ENCODE peak calls at places on chromosomes 4 and X, in four cellular contexts. H, Y, E and N are unnamed samples.

GRCh38 chr4:145808848-145809512 is 129.0 kb downstream of the C4orf51 start:
- DNase-seq in E (no peak), Y (no peak), H (no peak), N (no peak)

GRCh38 chr4:105558277-105558676 is 5.9 kb downstream of the ARHGEF38 start:
- DNase-seq in Y (no peak), H (no peak), E (no peak), N (no peak)

GRCh38 chrX:72003811-72004750 is 93.4 kb downstream of the NHSL2 start:
- DNase-seq in H (no peak), Y (no peak), E (no peak), N (no peak)

GRCh38 chr4:11505225-11505971 is 76.7 kb upstream of the HS3ST1 start:
- DNase-seq in H (peak; percentile 60), E (no peak), Y (no peak), N (peak; percentile 86)

GRCh38 chr4:87913871-87914270 is 61.6 kb upstream of the SPP1 start:
- DNase-seq in E (no peak), Y (no peak), H (no peak), N (no peak)

GRCh38 chrX:15336023-15336413 is 695 bp upstream of the PIGA start:
- DNase-seq in Y (peak; percentile 68), E (peak; percentile 11), H (no peak), N (peak; percentile 29)

GRCh38 chr4:77072195-77072753 is 3.5 kb downstream of the CCNI start:
- DNase-seq in Y (peak; percentile 32), H (no peak), E (peak; percentile 35), N (no peak)

GRCh38 chr4:2832981-2833670 is 10.5 kb upstream of the ADD1 start:
- DNase-seq in H (no peak), Y (no peak), E (no peak), N (no peak)

GRCh38 chrX:3638280-3638873 is 75.1 kb downstream of the PRKX start:
- DNase-seq in H (peak; percentile 57), Y (no peak), E (peak; percentile 18), N (no peak)

GRCh38 chr4:52588771-52589591 is 70.1 kb downstream of the USP46 start:
- DNase-seq in Y (peak; percentile 38), H (no peak), E (no peak), N (peak; percentile 53)

GRCh38 chr4:24582235-24582863 is 2.0 kb downstream of the DHX15 start:
- DNase-seq in E (no peak), Y (no peak), H (no peak), N (no peak)

GRCh38 chr4:150256841-150257273 is 178.6 kb downstream of the DCLK2 start:
- DNase-seq in Y (no peak), H (peak; percentile 81), E (no peak), N (no peak)

GRCh38 chr4:7677086-7677485 is 242.4 kb upstream of the PSAPL1 start:
- DNase-seq in Y (no peak), E (no peak), H (no peak), N (no peak)

GRCh38 chr4:40750461-40751258 is 905 bp downstream of the NSUN7 start:
- DNase-seq in E (no peak), Y (no peak), H (peak; percentile 47), N (no peak)

GRCh38 chrX:38870386-38870895 is 69.2 kb downstream of the MID1IP1 start:
- DNase-seq in Y (no peak), H (no peak), E (no peak), N (no peak)

GRCh38 chr4:177272007-177272406 is 37.7 kb upstream of the NEIL3 start:
- DNase-seq in E (no peak), H (no peak), Y (no peak), N (no peak)

GRCh38 chr4:58247792-58248191 is 1137.6 kb upstream of the IGFBP7 start:
- DNase-seq in Y (no peak), H (no peak), E (peak; percentile 1), N (no peak)

GRCh38 chr4:22625301-22625700 is 67.4 kb upstream of the GBA3 start:
- DNase-seq in Y (no peak), E (no peak), H (no peak), N (no peak)

GRCh38 chr4:124910327-124910726 is 197.8 kb upstream of the ANKRD50 start:
- DNase-seq in Y (no peak), H (no peak), E (no peak), N (no peak)

GRCh38 chrX:112643721-112644120 is 36.0 kb downstream of the LHFPL1 start:
- DNase-seq in H (no peak), Y (no peak), E (no peak), N (no peak)

GRCh38 chrX:131816551-131817136 is 206.5 kb upstream of the STK26 start:
- DNase-seq in H (peak; percentile 93), E (peak; percentile 0), Y (peak; percentile 85), N (peak; percentile 32)

GRCh38 chrX:23919706-23920320 is 12.0 kb downstream of the CXorf58 start:
- DNase-seq in H (no peak), E (no peak), Y (no peak), N (no peak)

GRCh38 chrX:16855363-16856075 is 14.6 kb downstream of the RBBP7 start:
- DNase-seq in H (no peak), E (no peak), Y (no peak), N (no peak)

GRCh38 chrX:105475801-105476200 is 255.3 kb upstream of the TEX13A start:
- DNase-seq in Y (no peak), H (no peak), E (no peak), N (no peak)

GRCh38 chr4:2290974-2291704 is 29.2 kb upstream of the MXD4 start:
- DNase-seq in Y (peak; percentile 94), E (peak; percentile 78), H (no peak), N (no peak)

GRCh38 chr4:153402366-153402765 is 57.9 kb downstream of the MND1 start:
- DNase-seq in E (no peak), H (no peak), Y (no peak), N (no peak)

GRCh38 chr4:153399358-153399757 is 54.9 kb downstream of the MND1 start:
- DNase-seq in E (no peak), Y (no peak), H (no peak), N (no peak)

GRCh38 chr4:153403761-153404160 is 59.3 kb downstream of the MND1 start:
- DNase-seq in E (no peak), Y (no peak), H (no peak), N (no peak)

GRCh38 chr4:153398713-153399112 is 54.2 kb downstream of the MND1 start:
- DNase-seq in H (no peak), E (no peak), Y (no peak), N (no peak)

GRCh38 chr4:153401501-153401900 is 57.0 kb downstream of the MND1 start:
- DNase-seq in H (no peak), E (no peak), Y (no peak), N (no peak)
- H3K36me3 ChIP-seq in H (no peaks in the 10 kb centered on the region), E (peaks cover 92% of the 10 kb centered on the region), Y (no peaks in the 10 kb centered on the region), N (no peaks in the 10 kb centered on the region)

GRCh38 chr4:159505275-159505975 is 402.5 kb downstream of the RAPGEF2 start:
- DNase-seq in Y (no peak), E (no peak), H (no peak), N (no peak)

GRCh38 chr4:159504634-159505033 is 401.8 kb downstream of the RAPGEF2 start:
- DNase-seq in E (no peak), Y (no peak), H (no peak), N (no peak)

GRCh38 chr4:159506801-159507517 is 404.1 kb downstream of the RAPGEF2 start:
- DNase-seq in Y (no peak), H (no peak), E (no peak), N (no peak)

GRCh38 chr4:159498371-159499115 is 395.7 kb downstream of the RAPGEF2 start:
- DNase-seq in E (no peak), Y (no peak), H (no peak), N (no peak)

GRCh38 chr4:159503243-159503642 is 400.4 kb downstream of the RAPGEF2 start:
- DNase-seq in E (no peak), Y (no peak), H (no peak), N (no peak)
- H3K4me3 ChIP-seq in E (no peak overlapping the region), Y (no peak overlapping the region), H (no peak overlapping the region), N (no peak overlapping the region)

GRCh38 chrX:153961292-153961691 is 10.3 kb downstream of the HCFC1 start:
- DNase-seq in E (no peak), Y (no peak), H (no peak), N (no peak)
- H3K36me3 ChIP-seq in E (peaks cover 100% of the 10 kb centered on the region), Y (peaks cover 20% of the 10 kb centered on the region), H (peaks cover 21% of the 10 kb centered on the region), N (peaks cover 6% of the 10 kb centered on the region)

GRCh38 chrX:82973641-82974040 is 534.4 kb upstream of the POU3F4 start:
- DNase-seq in Y (no peak), H (no peak), E (no peak), N (no peak)
- H3K4me3 ChIP-seq in Y (no peak overlapping the region), H (no peak overlapping the region), E (no peak overlapping the region), N (no peak overlapping the region)

DNA sequence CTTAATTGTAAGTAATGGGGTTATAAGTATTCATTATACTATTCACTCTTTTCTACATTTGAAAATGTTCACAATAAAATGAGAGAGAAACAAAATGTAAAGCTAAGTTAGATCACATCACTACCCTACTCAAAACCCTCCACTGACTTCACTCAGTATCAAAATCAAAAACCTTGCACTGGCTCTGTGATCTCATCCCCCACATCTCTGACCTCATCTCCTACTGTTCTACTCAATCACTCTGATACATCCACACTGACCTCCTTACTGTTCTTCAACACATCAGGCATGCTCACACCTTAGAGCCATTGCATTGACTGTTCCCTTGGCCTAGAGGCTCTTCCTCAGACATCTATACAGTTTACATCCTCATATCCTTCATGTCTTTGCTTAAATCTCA is 50.7 kb downstream of the THOC2 start:
- DNase-seq in E (no peak), H (no peak), Y (no peak), N (no peak)
- H3K36me3 ChIP-seq in E (peaks cover 76% of the 10 kb centered on the region), H (no peaks in the 10 kb centered on the region), Y (no peaks in the 10 kb centered on the region), N (no peaks in the 10 kb centered on the region)